ENCODE peak calls at places on chromosomes 3 and 15, in nine cellular contexts. U, F, S, G, X, T, E, Z and V are unnamed samples.

GRCh38 chr15:78620021-78620838 is 566 bp downstream of the CHRNA3 start:
- DNase-seq in F (no peak), S (peak; percentile 80), Z (no peak), U (no peak), X (peak; percentile 65), G (no peak), T (no peak), E (no peak), V (no peak)

GRCh38 chr3:46670891-46671427 is 22.5 kb downstream of the ALS2CL start:
- DNase-seq in U (no peak), E (no peak), T (peak; percentile 30), G (peak; percentile 5), X (peak; percentile 0), Z (peak; percentile 31), S (no peak), F (peak; percentile 17), V (no peak)

GRCh38 chr15:74384566-74385441 is 17.4 kb upstream of the CYP11A1 start:
- DNase-seq in F (no peak), T (peak; percentile 80), E (peak; percentile 96), Z (peak; percentile 47), S (no peak), X (no peak), G (peak; percentile 58), U (no peak), V (no peak)

GRCh38 chr15:25844981-25845680 is 18.0 kb downstream of the ATP10A start:
- DNase-seq in U (no peak), T (no peak), Z (no peak), E (no peak), F (no peak), G (no peak), X (no peak), S (no peak), V (no peak)

GRCh38 chr3:9897408-9898372 is 5.0 kb upstream of the IL17RE start:
- DNase-seq in X (no peak), E (peak; percentile 92), S (no peak), G (peak; percentile 67), Z (peak; percentile 80), F (no peak), T (no peak), U (peak; percentile 89), V (no peak)

GRCh38 chr3:178558637-178559036 is 22.4 kb downstream of the KCNMB2 start:
- DNase-seq in F (no peak), T (no peak), Z (no peak), U (no peak), X (no peak), G (no peak), S (no peak), E (no peak), V (no peak)

GRCh38 chr3:46659285-46659684 is 34.2 kb downstream of the ALS2CL start:
- DNase-seq in S (no peak), G (no peak), X (peak; percentile 35), F (no peak), U (no peak), E (no peak), Z (peak; percentile 28), T (no peak), V (no peak)

GRCh38 chr15:99130314-99130713 is 25.4 kb downstream of the SYNM start:
- DNase-seq in T (no peak), X (no peak), S (no peak), Z (no peak), U (no peak), G (no peak), E (no peak), F (peak; percentile 17), V (no peak)

GRCh38 chr3:186217820-186218164 is 108.9 kb upstream of the ETV5 start:
- DNase-seq in G (no peak), T (no peak), X (no peak), Z (no peak), U (no peak), F (no peak), E (peak; percentile 36), S (no peak), V (no peak)

GRCh38 chr3:183210341-183210740 is 42.7 kb upstream of the B3GNT5 start:
- DNase-seq in G (no peak), Z (no peak), S (no peak), F (no peak), E (no peak), T (no peak), U (no peak), X (no peak), V (no peak)

GRCh38 chr3:179688847-179689246 is 36.0 kb downstream of the USP13 start:
- DNase-seq in E (peak; percentile 19), T (no peak), Z (no peak), F (no peak), U (no peak), G (no peak), S (no peak), X (no peak), V (no peak)

GRCh38 chr15:75682181-75683135 is 30.2 kb downstream of the CSPG4 start:
- DNase-seq in S (peak; percentile 84), Z (no peak), G (no peak), T (no peak), E (no peak), X (no peak), F (no peak), U (peak; percentile 42), V (no peak)

GRCh38 chr15:48963524-48964113 is at the start of gene SHC4:
- DNase-seq in U (peak; percentile 64), Z (peak; percentile 65), S (no peak), T (no peak), F (peak; percentile 67), E (peak; percentile 86), G (peak; percentile 34), X (peak; percentile 81), V (peak; percentile 21)

GRCh38 chr15:73870700-73871408 is 2.5 kb upstream of the TBC1D21 start:
- DNase-seq in U (peak; percentile 46), T (no peak), G (peak; percentile 19), Z (no peak), F (peak; percentile 94), X (no peak), E (no peak), S (no peak), V (no peak)

GRCh38 chr3:13482106-13482690 is 2.1 kb downstream of the HDAC11 start:
- DNase-seq in G (no peak), X (no peak), E (no peak), S (no peak), T (peak; percentile 29), F (peak; percentile 23), U (no peak), Z (no peak), V (no peak)

GRCh38 chr3:70519005-70519404 is 206.6 kb upstream of the MDFIC2 start:
- DNase-seq in U (no peak), Z (no peak), E (no peak), S (no peak), T (no peak), F (no peak), G (no peak), X (no peak), V (no peak)
- H3K4me1 ChIP-seq in U (peaks cover 12% of the 10 kb centered on the region), Z (no peaks in the 10 kb centered on the region), E (no peaks in the 10 kb centered on the region), S (no peaks in the 10 kb centered on the region), T (no peaks in the 10 kb centered on the region), F (no peaks in the 10 kb centered on the region), G (no peaks in the 10 kb centered on the region), X (no peaks in the 10 kb centered on the region), V (no peaks in the 10 kb centered on the region)

GRCh38 chr3:113698891-113699465 is 2.5 kb upstream of the USF3 start:
- DNase-seq in S (peak; percentile 84), X (no peak), T (no peak), F (peak; percentile 39), Z (no peak), U (peak; percentile 41), E (peak; percentile 14), G (peak; percentile 60), V (no peak)
- H3K4me3 ChIP-seq in S (no peak overlapping the region), X (no peak overlapping the region), T (no peak overlapping the region), F (peak overlapping the region; percentile 13), Z (peak overlapping the region; percentile 18), U (no peak overlapping the region), E (peak overlapping the region; percentile 38), G (peak overlapping the region; percentile 59), V (no peak overlapping the region)

GRCh38 chr3:71917540-71917939 is 132.6 kb upstream of the PROK2 start:
- DNase-seq in F (no peak), U (no peak), E (no peak), G (no peak), S (no peak), T (no peak), X (no peak), Z (no peak), V (no peak)
- H3K4me1 ChIP-seq in F (peaks cover 3% of the 10 kb centered on the region), U (no peaks in the 10 kb centered on the region), E (no peaks in the 10 kb centered on the region), G (no peaks in the 10 kb centered on the region), S (no peaks in the 10 kb centered on the region), T (no peaks in the 10 kb centered on the region), X (no peaks in the 10 kb centered on the region), Z (no peaks in the 10 kb centered on the region), V (no peaks in the 10 kb centered on the region)

DNA sequence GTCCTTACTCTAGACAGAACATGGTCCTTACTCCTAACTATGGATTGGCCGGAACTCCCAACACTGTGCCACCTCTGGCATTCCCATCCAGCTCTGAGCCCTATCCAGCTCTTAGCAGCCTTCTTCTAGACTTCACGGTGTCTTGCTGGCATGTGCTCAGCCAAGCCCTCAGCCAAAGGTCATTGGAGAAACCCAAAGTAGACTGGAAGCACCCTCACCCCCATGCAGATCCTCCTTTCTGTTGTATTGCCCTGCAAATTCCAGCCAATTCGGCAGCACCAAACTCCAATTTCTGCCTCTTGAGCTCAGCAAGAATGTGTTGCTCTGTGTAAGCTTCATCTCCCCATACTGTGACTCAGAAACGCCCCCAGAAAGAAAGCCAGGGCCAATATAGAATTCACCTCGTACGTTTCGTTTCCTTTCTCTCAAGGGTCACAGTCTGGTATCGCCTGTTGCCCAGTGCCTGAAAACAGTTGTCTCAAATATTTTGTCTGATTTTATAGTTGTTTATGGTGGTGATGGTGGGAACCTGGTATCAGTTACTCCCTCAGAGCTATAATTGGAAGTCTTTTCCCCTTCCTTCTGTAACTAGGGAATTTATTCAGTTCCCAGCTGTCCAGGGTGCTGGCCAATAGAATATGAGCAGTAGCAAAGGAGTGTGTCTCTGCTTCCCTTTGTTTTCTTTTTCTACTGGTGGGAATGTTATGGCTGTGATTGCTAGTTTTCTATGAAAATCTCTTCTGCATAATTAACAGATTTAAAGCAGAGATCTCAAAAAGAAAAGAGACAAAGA is 28.4 kb upstream of the EPHB3 start:
- DNase-seq in G (no peak), T (no peak), S (no peak), U (no peak), E (no peak), X (no peak), F (no peak), Z (no peak), V (no peak)
- H3K4me3 ChIP-seq in G (no peak overlapping the region), T (no peak overlapping the region), S (no peak overlapping the region), U (no peak overlapping the region), E (no peak overlapping the region), X (no peak overlapping the region), F (no peak overlapping the region), Z (no peak overlapping the region), V (no peak overlapping the region)

DNA sequence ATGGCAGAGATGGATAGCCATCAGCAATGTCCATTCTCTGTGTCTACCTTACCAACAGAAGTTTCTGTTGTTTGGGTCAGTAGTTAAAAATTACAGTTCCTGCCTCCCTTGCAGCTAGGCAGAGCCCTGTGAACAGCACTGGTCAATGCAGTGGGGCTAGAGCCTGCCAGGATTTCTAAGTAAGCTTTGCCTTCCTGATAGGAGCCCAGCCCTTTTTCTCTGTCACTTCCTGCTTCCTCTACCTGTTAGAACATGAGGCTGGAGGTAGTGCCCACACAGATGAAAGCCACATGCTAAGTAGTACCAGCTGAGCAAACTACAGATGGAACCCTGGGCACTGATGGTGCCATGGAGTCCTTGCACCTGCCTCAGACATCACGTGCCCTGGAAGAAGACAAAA is 45.0 kb downstream of the MGLL start:
- DNase-seq in G (no peak), X (no peak), S (no peak), F (no peak), T (no peak), E (peak; percentile 4), Z (no peak), U (no peak), V (no peak)
- H3K4me1 ChIP-seq in G (peaks cover 29% of the 10 kb centered on the region), X (peaks cover 25% of the 10 kb centered on the region), S (peaks cover 40% of the 10 kb centered on the region), F (peaks cover 7% of the 10 kb centered on the region), T (no peaks in the 10 kb centered on the region), E (peaks cover 18% of the 10 kb centered on the region), Z (peaks cover 15% of the 10 kb centered on the region), U (peaks cover 19% of the 10 kb centered on the region), V (no peaks in the 10 kb centered on the region)